ENCODE peak calls at places on chromosomes 6 and 20, in six cellular contexts. S, F, U, I, L and B are unnamed samples.

GRCh38 chr20:10596726-10597125 is 77.1 kb downstream of the JAG1 start:
- DNase-seq in U (no peak), I (no peak), F (no peak), S (peak), L (no peak), B (no peak)

GRCh38 chr6:100420711-100421110 is 44.0 kb downstream of the SIM1 start:
- DNase-seq in L (no peak), I (no peak), F (no peak), U (no peak), S (no peak), B (no peak)

GRCh38 chr6:2562721-2563120 is 188.0 kb downstream of the MYLK4 start:
- DNase-seq in I (no peak), F (no peak), S (no peak), L (no peak), U (no peak), B (no peak)

GRCh38 chr20:53685070-53685595 is 91.5 kb upstream of the ZNF217 start:
- DNase-seq in I (no peak), F (no peak), L (no peak), S (no peak), U (no peak), B (no peak)

GRCh38 chr6:1063671-1064355 is 248.1 kb upstream of the FOXQ1 start:
- DNase-seq in I (no peak), U (no peak), F (no peak), L (no peak), S (no peak), B (no peak)

GRCh38 chr6:130140084-130140483 is 82.7 kb downstream of the SAMD3 start:
- DNase-seq in L (no peak), F (no peak), U (no peak), I (no peak), S (no peak), B (no peak)

GRCh38 chr6:118889163-118889562 is 4.8 kb upstream of the ASF1A start:
- DNase-seq in L (no peak), S (no peak), U (no peak), F (no peak), I (no peak), B (no peak)

GRCh38 chr6:138264372-138264880 is 46.1 kb upstream of the PBOV1 start:
- DNase-seq in I (no peak), F (no peak), U (no peak), S (no peak), L (no peak), B (no peak)

GRCh38 chr6:115460913-115461312 is 599.8 kb downstream of the FRK start:
- DNase-seq in F (no peak), S (no peak), L (no peak), I (no peak), U (no peak), B (no peak)

GRCh38 chr20:25274481-25274880 is 26.6 kb downstream of the PYGB start:
- DNase-seq in F (peak), U (peak), S (no peak), L (no peak), I (peak), B (no peak)

GRCh38 chr20:44211177-44212039 is 837 bp upstream of the OSER1 start:
- DNase-seq in S (peak), I (no peak), U (peak), L (no peak), F (no peak), B (no peak)

GRCh38 chr6:4958624-4959023 is 45.2 kb downstream of the RPP40 start:
- DNase-seq in L (no peak), F (no peak), I (no peak), U (no peak), S (no peak), B (no peak)

GRCh38 chr6:10419749-10420545 is 5.1 kb upstream of the TFAP2A start:
- DNase-seq in S (no peak), U (no peak), I (no peak), L (no peak), F (no peak), B (no peak)

GRCh38 chr6:137830562-137830961 is 36.5 kb upstream of the TNFAIP3 start:
- DNase-seq in S (no peak), F (no peak), U (no peak), I (no peak), L (peak), B (no peak)

GRCh38 chr6:132070356-132070755 is 119.2 kb upstream of the CCN2 start:
- DNase-seq in I (no peak), F (no peak), S (no peak), L (no peak), U (no peak), B (no peak)

GRCh38 chr6:18323935-18324707 is 59.8 kb upstream of the DEK start:
- DNase-seq in I (no peak), L (no peak), U (no peak), S (peak), F (no peak), B (peak)

GRCh38 chr6:113073611-113074191 is 726.6 kb downstream of the RFPL4B start:
- DNase-seq in S (peak), U (no peak), L (no peak), F (no peak), I (no peak), B (no peak)

GRCh38 chr6:80535914-80536565 is 429.6 kb downstream of the BCKDHB start:
- DNase-seq in S (no peak), L (no peak), I (no peak), U (no peak), F (no peak), B (no peak)